ENCODE peak calls at places on chromosomes 1 and 21, in five cellular contexts. One of them, this sample, is unnamed.

GRCh38 chr21:35559881-35560280 is 500.4 kb downstream of the SETD4 start:
- DNase-seq in WTC11: no peak
- DNase-seq in endothelial cell of umbilical vein: no peak
- DNase-seq in thoracic aorta: no peak
- DNase-seq in transverse colon: no peak
- DNase-seq in this sample: peak

GRCh38 chr1:68093737-68094136 is 43.3 kb upstream of the DIRAS3 start:
- DNase-seq in transverse colon: no peak
- DNase-seq in endothelial cell of umbilical vein: no peak
- DNase-seq in thoracic aorta: no peak
- DNase-seq in WTC11: no peak
- DNase-seq in this sample: no peak

GRCh38 chr1:236129315-236129714 is 13.0 kb upstream of the GPR137B start:
- DNase-seq in endothelial cell of umbilical vein: no peak
- DNase-seq in WTC11: peak
- DNase-seq in transverse colon: no peak
- DNase-seq in thoracic aorta: no peak
- DNase-seq in this sample: no peak

GRCh38 chr1:156693858-156694562 is 11.4 kb downstream of the CRABP2 start:
- DNase-seq in transverse colon: no peak
- DNase-seq in thoracic aorta: no peak
- DNase-seq in endothelial cell of umbilical vein: no peak
- DNase-seq in WTC11: no peak
- DNase-seq in this sample: no peak

GRCh38 chr1:64195089-64195410 is 8.4 kb upstream of the UBE2U start:
- DNase-seq in WTC11: no peak
- DNase-seq in transverse colon: no peak
- DNase-seq in thoracic aorta: no peak
- DNase-seq in endothelial cell of umbilical vein: no peak
- DNase-seq in this sample: no peak

GRCh38 chr1:167486090-167486824 is 32.1 kb downstream of the CD247 start:
- DNase-seq in WTC11: no peak
- DNase-seq in transverse colon: no peak
- DNase-seq in thoracic aorta: no peak
- DNase-seq in endothelial cell of umbilical vein: no peak
- DNase-seq in this sample: no peak

GRCh38 chr21:38980416-38981319 is 174.9 kb downstream of the ETS2 start:
- DNase-seq in endothelial cell of umbilical vein: no peak
- DNase-seq in thoracic aorta: no peak
- DNase-seq in WTC11: no peak
- DNase-seq in transverse colon: no peak
- DNase-seq in this sample: no peak

GRCh38 chr1:209643295-209644020 is 8.8 kb downstream of the LAMB3 start:
- DNase-seq in endothelial cell of umbilical vein: peak
- DNase-seq in transverse colon: no peak
- DNase-seq in WTC11: no peak
- DNase-seq in thoracic aorta: no peak
- DNase-seq in this sample: peak

GRCh38 chr1:208041505-208041904 is 130.6 kb upstream of the CD34 start:
- DNase-seq in transverse colon: no peak
- DNase-seq in endothelial cell of umbilical vein: no peak
- DNase-seq in thoracic aorta: no peak
- DNase-seq in WTC11: no peak
- DNase-seq in this sample: no peak
- TF ChIP-seq CTCF in transverse colon: no peak
- TF ChIP-seq CTCF in endothelial cell of umbilical vein: no peak
- TF ChIP-seq CTCF in thoracic aorta: no peak
- TF ChIP-seq CTCF in WTC11: no peak
- TF ChIP-seq CTCF in this sample: no peak

GRCh38 chr1:184658033-184658432 is 96.6 kb downstream of the EDEM3 start:
- DNase-seq in thoracic aorta: no peak
- DNase-seq in transverse colon: no peak
- DNase-seq in WTC11: no peak
- DNase-seq in endothelial cell of umbilical vein: no peak
- DNase-seq in this sample: no peak
- TF ChIP-seq CTCF in thoracic aorta: no peak
- TF ChIP-seq CTCF in transverse colon: no peak
- TF ChIP-seq CTCF in WTC11: no peak
- TF ChIP-seq CTCF in endothelial cell of umbilical vein: no peak
- TF ChIP-seq CTCF in this sample: no peak

GRCh38 chr1:117364240-117364639 is 3.0 kb upstream of the MAN1A2 start:
- DNase-seq in endothelial cell of umbilical vein: no peak
- DNase-seq in thoracic aorta: no peak
- DNase-seq in WTC11: no peak
- DNase-seq in transverse colon: no peak
- DNase-seq in this sample: no peak

GRCh38 chr1:117365350-117366280 is 1.6 kb upstream of the MAN1A2 start:
- DNase-seq in thoracic aorta: no peak
- DNase-seq in WTC11: no peak
- DNase-seq in transverse colon: no peak
- DNase-seq in endothelial cell of umbilical vein: no peak
- DNase-seq in this sample: peak

GRCh38 chr1:117366281-117366981 is 818 bp upstream of the MAN1A2 start:
- DNase-seq in endothelial cell of umbilical vein: peak
- DNase-seq in transverse colon: peak
- DNase-seq in WTC11: peak
- DNase-seq in thoracic aorta: peak
- DNase-seq in this sample: peak

GRCh38 chr1:117362986-117363385 is 4.3 kb upstream of the MAN1A2 start:
- DNase-seq in WTC11: no peak
- DNase-seq in endothelial cell of umbilical vein: no peak
- DNase-seq in thoracic aorta: no peak
- DNase-seq in transverse colon: no peak
- DNase-seq in this sample: no peak

GRCh38 chr1:117363591-117364048 is 3.6 kb upstream of the MAN1A2 start:
- DNase-seq in transverse colon: no peak
- DNase-seq in endothelial cell of umbilical vein: no peak
- DNase-seq in thoracic aorta: no peak
- DNase-seq in WTC11: no peak
- DNase-seq in this sample: no peak
- TF ChIP-seq CTCF in transverse colon: no peak
- TF ChIP-seq CTCF in endothelial cell of umbilical vein: no peak
- TF ChIP-seq CTCF in thoracic aorta: no peak
- TF ChIP-seq CTCF in WTC11: no peak
- TF ChIP-seq CTCF in this sample: no peak

GRCh38 chr1:201649776-201650607 is 111.1 kb downstream of the NAV1 start:
- DNase-seq in transverse colon: peak
- DNase-seq in endothelial cell of umbilical vein: peak
- DNase-seq in WTC11: peak
- DNase-seq in thoracic aorta: peak
- DNase-seq in this sample: peak
- TF ChIP-seq CTCF in transverse colon: peak
- TF ChIP-seq CTCF in endothelial cell of umbilical vein: no peak
- TF ChIP-seq CTCF in WTC11: no peak
- TF ChIP-seq CTCF in thoracic aorta: no peak
- TF ChIP-seq CTCF in this sample: no peak

GRCh38 chr1:228228601-228229074 is 20.8 kb downstream of the OBSCN start:
- DNase-seq in endothelial cell of umbilical vein: peak
- DNase-seq in WTC11: no peak
- DNase-seq in transverse colon: no peak
- DNase-seq in thoracic aorta: no peak
- DNase-seq in this sample: peak

GRCh38 chr1:228225165-228225710 is 17.4 kb downstream of the OBSCN start:
- DNase-seq in endothelial cell of umbilical vein: no peak
- DNase-seq in transverse colon: no peak
- DNase-seq in thoracic aorta: no peak
- DNase-seq in WTC11: no peak
- DNase-seq in this sample: no peak

GRCh38 chr1:228226141-228226874 is 18.5 kb downstream of the OBSCN start:
- DNase-seq in endothelial cell of umbilical vein: no peak
- DNase-seq in WTC11: no peak
- DNase-seq in transverse colon: no peak
- DNase-seq in thoracic aorta: no peak
- DNase-seq in this sample: no peak

GRCh38 chr1:228225740-228226139 is 17.9 kb downstream of the OBSCN start:
- DNase-seq in transverse colon: no peak
- DNase-seq in endothelial cell of umbilical vein: no peak
- DNase-seq in thoracic aorta: no peak
- DNase-seq in WTC11: no peak
- DNase-seq in this sample: no peak

DNA sequence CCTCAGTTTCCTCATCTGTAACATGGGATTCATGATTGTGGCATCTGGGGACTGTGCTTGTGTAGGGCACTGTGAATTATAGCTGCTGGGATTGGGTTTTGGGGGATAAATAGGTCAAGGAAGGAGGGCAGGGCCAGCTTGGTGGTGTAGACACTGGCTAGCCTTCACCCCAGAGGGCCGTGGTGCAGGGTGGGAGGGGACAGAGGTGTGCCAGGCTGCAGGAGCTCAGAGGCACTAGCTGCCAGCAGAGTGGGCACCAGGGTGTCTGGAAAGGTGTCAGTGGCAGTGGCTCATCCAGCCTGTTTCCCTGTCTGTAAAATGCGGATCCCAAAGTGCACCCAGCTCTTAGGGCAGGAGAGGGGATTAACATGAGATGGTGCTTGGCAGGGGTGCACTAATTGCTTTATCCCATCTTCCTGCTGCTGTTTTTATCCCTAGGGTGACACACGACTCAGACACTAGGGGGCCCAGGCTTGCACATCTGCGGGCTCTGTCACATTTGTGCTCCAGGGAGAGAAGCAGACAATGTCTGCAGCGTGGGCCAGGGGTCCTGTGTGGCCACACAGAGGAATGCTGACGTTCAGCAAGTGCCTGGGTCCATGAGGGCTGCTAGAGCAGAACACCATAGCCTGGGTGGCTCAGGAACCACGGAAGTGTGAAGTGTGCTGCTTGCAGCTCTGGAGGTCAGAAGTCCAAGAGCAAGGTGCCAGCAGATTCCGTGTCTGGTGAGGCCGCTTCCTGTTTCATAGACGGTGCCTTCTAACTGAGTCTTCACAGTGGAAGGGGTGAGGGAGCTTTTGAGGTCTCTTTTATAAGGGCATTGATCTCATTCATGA is 19.3 kb downstream of the OBSCN start:
- DNase-seq in endothelial cell of umbilical vein: peak
- DNase-seq in thoracic aorta: no peak
- DNase-seq in transverse colon: peak
- DNase-seq in WTC11: no peak
- DNase-seq in this sample: peak
- TF ChIP-seq CTCF in endothelial cell of umbilical vein: peak
- TF ChIP-seq CTCF in thoracic aorta: no peak
- TF ChIP-seq CTCF in transverse colon: peak
- TF ChIP-seq CTCF in WTC11: no peak
- TF ChIP-seq CTCF in this sample: peak

DNA sequence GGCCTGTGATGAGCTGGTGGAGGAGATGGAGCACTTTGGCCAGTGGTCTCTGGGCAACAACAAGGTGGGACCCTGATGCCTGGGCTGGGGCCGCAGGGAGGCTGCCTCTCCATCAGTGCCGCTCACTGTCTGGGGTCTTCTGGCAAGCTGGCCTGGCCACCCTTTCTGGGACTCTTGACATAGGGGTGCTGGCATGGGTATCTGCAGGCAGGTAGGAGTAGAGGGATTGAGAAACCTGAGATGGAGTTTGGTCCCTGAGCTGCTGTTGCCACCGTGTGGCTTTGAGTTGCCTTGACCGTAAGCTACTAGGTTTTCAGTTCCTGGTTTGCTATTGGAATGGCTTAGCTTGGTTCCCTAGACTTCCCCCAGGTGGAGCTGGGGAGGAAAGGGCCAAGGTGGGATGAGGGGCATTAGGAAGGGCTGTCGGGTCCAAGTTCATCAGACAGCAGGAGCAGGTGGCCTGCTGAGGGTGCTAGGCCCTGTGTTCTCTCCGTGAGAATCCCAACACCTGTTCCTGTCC is 13.2 kb upstream of the MFN2 start:
- DNase-seq in endothelial cell of umbilical vein: peak
- DNase-seq in thoracic aorta: no peak
- DNase-seq in transverse colon: peak
- DNase-seq in WTC11: peak
- DNase-seq in this sample: peak
- TF ChIP-seq CTCF in endothelial cell of umbilical vein: peak
- TF ChIP-seq CTCF in thoracic aorta: no peak
- TF ChIP-seq CTCF in transverse colon: peak
- TF ChIP-seq CTCF in WTC11: no peak
- TF ChIP-seq CTCF in this sample: peak

GRCh38 chr21:37446552-37446951 is 80.0 kb downstream of the DYRK1A start:
- DNase-seq in endothelial cell of umbilical vein: no peak
- DNase-seq in WTC11: no peak
- DNase-seq in thoracic aorta: no peak
- DNase-seq in transverse colon: no peak
- DNase-seq in this sample: no peak
- TF ChIP-seq CTCF in endothelial cell of umbilical vein: no peak
- TF ChIP-seq CTCF in WTC11: no peak
- TF ChIP-seq CTCF in thoracic aorta: no peak
- TF ChIP-seq CTCF in transverse colon: no peak
- TF ChIP-seq CTCF in this sample: no peak